ENCODE peak calls at places on chromosomes 7 and 10, in five cellular contexts. K is endothelial cell, S is tibial nerve, V is WTC11, C is WERI-Rb-1. Y is an unnamed sample.

GRCh38 chr7:135169141-135169935 is 1.2 kb downstream of the CYREN start:
- DNase-seq in C (peak; percentile 74), V (peak; percentile 71), K (peak; percentile 44), S (no peak), Y (no peak)

GRCh38 chr10:74967850-74968620 is 141.6 kb downstream of the KAT6B start:
- DNase-seq in V (no peak), C (no peak), K (no peak), S (no peak), Y (no peak)

GRCh38 chr10:44242826-44243225 is 142.1 kb downstream of the CXCL12 start:
- DNase-seq in V (no peak), K (no peak), S (no peak), C (no peak), Y (no peak)

GRCh38 chr7:7564323-7564780 is 2.3 kb upstream of the MIOS start:
- DNase-seq in S (no peak), C (no peak), K (no peak), V (no peak), Y (no peak)

GRCh38 chr7:5450549-5451327 is 27.1 kb upstream of the TNRC18 start:
- DNase-seq in S (peak; percentile 55), K (peak; percentile 65), C (peak; percentile 66), V (peak; percentile 79), Y (no peak)

GRCh38 chr7:96321041-96321669 is 743 bp downstream of the SLC25A13 start:
- DNase-seq in S (peak; percentile 84), K (peak; percentile 72), C (peak; percentile 88), V (peak; percentile 81), Y (peak; percentile 49)

GRCh38 chr10:96421995-96422394 is 63.2 kb upstream of the OPALIN start:
- DNase-seq in C (no peak), V (no peak), K (no peak), S (no peak), Y (no peak)

GRCh38 chr10:42933454-42934340 is 143.2 kb upstream of the RET start:
- DNase-seq in K (peak; percentile 26), C (no peak), V (peak; percentile 41), S (no peak), Y (no peak)

GRCh38 chr10:11993834-11994468 is 48.7 kb downstream of the UPF2 start:
- DNase-seq in K (no peak), C (no peak), S (no peak), V (no peak), Y (no peak)

GRCh38 chr7:27560706-27561235 is 101.9 kb downstream of the HIBADH start:
- DNase-seq in C (no peak), V (no peak), K (no peak), S (no peak), Y (no peak)

GRCh38 chr10:85926986-85927385 is 439.6 kb downstream of the GRID1 start:
- DNase-seq in C (no peak), S (no peak), K (no peak), V (no peak), Y (no peak)

GRCh38 chr10:76350583-76350982 is 919.2 kb downstream of the LRMDA start:
- DNase-seq in K (no peak), S (no peak), C (no peak), V (no peak), Y (no peak)
- TF ChIP-seq CTCF in K (no peak), S (no peak), C (no peak), V (no peak), Y (no peak)

GRCh38 chr10:10755490-10755889 is 262.2 kb upstream of the CELF2 start:
- DNase-seq in C (no peak), K (no peak), V (no peak), S (no peak), Y (no peak)

DNA sequence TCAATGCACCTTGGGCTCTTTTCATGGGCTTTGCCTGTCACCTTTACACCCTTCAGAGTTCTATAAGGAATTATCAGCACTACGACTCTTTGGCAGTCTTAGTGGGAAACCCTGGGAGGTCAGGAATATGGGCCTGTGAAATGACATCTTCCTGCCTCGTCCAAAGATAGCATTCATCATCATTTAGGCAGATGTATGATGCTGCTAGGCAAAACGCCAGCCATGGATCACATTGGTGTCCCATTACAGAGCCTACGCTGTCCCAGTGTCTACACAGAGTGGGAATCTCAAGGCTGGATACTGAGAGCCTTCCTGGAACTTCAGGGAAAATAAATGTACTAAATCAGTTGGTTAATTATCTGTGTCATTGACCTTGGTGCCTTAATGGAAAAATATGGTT is 259.4 kb upstream of the CELF2 start:
- DNase-seq in C (no peak), V (no peak), S (no peak), K (no peak), Y (no peak)
- TF ChIP-seq CTCF in C (no peak), V (no peak), S (no peak), K (no peak), Y (no peak)

DNA sequence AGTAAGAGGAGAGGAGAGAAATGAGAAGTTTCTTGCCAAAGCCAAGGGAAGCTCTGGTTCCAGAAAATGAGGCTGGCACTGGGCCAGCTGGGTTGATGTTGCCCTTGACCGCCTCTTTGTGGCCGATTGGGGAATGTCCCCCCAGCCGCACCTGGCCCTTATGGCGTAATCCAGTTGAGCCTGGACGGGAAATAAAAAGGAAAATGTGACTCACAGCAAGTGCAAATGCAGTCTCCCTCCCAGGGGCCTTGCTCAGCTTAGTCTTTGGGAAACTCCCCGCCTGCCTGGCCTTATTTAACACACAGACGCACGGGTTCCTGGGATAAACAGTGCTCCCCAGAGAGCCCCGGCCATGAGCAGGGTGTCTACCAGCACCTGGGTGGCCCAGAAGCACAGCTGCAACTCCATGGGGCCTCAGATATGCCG is 174.8 kb downstream of the KIAA1217 start:
- DNase-seq in S (peak; percentile 96), K (peak; percentile 70), C (no peak), V (peak; percentile 83), Y (no peak)
- TF ChIP-seq CTCF in S (peak; percentile 18), K (peak; percentile 40), C (peak; percentile 24), V (peak; percentile 37), Y (peak; percentile 23)

GRCh38 chr10:32189400-32190084 is 133.3 kb upstream of the KIF5B start:
- DNase-seq in C (no peak), K (no peak), S (no peak), V (no peak), Y (no peak)
- TF ChIP-seq CTCF in C (no peak), K (no peak), S (no peak), V (no peak), Y (no peak)

GRCh38 chr7:71739520-71740195 is 607.7 kb downstream of the GALNT17 start:
- DNase-seq in S (no peak), V (no peak), C (no peak), K (no peak), Y (no peak)
- TF ChIP-seq CTCF in S (no peak), V (no peak), C (no peak), K (no peak), Y (no peak)

DNA sequence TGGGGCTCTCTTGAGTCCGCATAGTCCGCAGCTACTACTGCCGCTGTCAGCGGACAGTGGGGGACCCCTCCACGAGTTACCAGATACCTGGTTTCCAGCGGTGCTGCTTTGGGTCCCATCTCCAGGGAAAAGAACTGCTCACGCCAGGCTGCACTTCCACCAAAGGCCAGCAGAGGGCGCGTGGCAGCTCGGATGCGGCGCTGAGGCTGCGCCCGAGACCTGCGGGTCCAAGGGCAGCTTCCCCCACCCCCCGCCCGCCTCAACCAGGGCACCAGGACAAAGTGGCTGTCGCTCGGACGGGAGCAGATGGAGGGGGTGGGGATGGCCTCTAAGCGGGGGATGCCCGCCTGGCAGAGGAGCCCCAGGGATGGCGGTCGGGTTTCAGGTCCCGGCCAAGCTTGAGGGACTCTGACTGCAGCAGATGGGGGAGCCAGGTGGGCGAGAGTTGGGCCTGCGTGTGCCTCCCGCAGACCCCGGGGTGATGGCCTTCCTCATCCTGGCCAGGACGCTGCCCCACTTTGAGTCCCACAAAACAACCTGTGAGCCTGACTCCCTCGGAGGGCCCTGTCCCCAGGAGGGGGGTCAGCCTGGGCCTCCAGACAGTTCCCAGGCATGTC is 23.8 kb upstream of the ZNF735 start:
- DNase-seq in S (no peak), V (no peak), K (no peak), C (peak; percentile 58), Y (no peak)
- TF ChIP-seq CTCF in S (peak; percentile 60), V (peak; percentile 50), K (peak; percentile 51), C (peak; percentile 93), Y (peak; percentile 8)